ENCODE peak calls at places on chromosomes 1 and 21, in four cellular contexts. O is activated CD4-positive, CD25-positive, alpha-beta regulatory T cell; Q is left ventricle myocardium inferior; K is GM12864. V is an unnamed sample.

GRCh38 chr1:109776911-109777310 is 13.2 kb upstream of the EPS8L3 start:
- DNase-seq in K (peak), Q (peak), O (peak), V (peak)

GRCh38 chr1:53678507-53678906 is 60.5 kb downstream of the GLIS1 start:
- DNase-seq in K (no peak), Q (peak), O (no peak), V (no peak)

GRCh38 chr1:67755619-67756018 is 70.6 kb downstream of the GADD45A start:
- DNase-seq in Q (no peak), O (no peak), K (no peak), V (no peak)

GRCh38 chr1:54715493-54716298 is at the start of gene TTC4:
- DNase-seq in K (peak), O (peak), Q (peak), V (peak)

GRCh38 chr21:38993561-38993960 is 187.8 kb downstream of the ETS2 start:
- DNase-seq in K (no peak), Q (no peak), O (no peak), V (no peak)

GRCh38 chr21:29232601-29233541 is 65.9 kb upstream of the BACH1 start:
- DNase-seq in Q (no peak), O (no peak), K (no peak), V (no peak)

GRCh38 chr1:180636138-180636537 is 4.3 kb downstream of the XPR1 start:
- DNase-seq in K (no peak), O (no peak), Q (no peak), V (no peak)

GRCh38 chr1:2984399-2985061 is 36.7 kb upstream of the ACTRT2 start:
- DNase-seq in K (no peak), O (no peak), Q (peak), V (no peak)

GRCh38 chr1:153541641-153542569 is 1.2 kb upstream of the S100A5 start:
- DNase-seq in O (no peak), Q (no peak), K (no peak), V (no peak)

GRCh38 chr1:6248161-6248776 is 4.3 kb downstream of the HES3 start:
- DNase-seq in O (no peak), Q (no peak), K (no peak), V (no peak)

GRCh38 chr1:191498318-191498717 is 659.9 kb upstream of the RGS18 start:
- DNase-seq in K (no peak), O (no peak), Q (no peak), V (no peak)

GRCh38 chr1:21793104-21793503 is 10.2 kb upstream of the USP48 start:
- DNase-seq in Q (no peak), K (no peak), O (no peak), V (no peak)

GRCh38 chr21:44416193-44416592 is 39.1 kb upstream of the LRRC3 start:
- DNase-seq in K (no peak), Q (no peak), O (no peak), V (no peak)

GRCh38 chr21:34913786-34914185 is 135.3 kb downstream of the RUNX1 start:
- DNase-seq in Q (no peak), K (no peak), O (no peak), V (no peak)

GRCh38 chr1:68331117-68331865 is 99.0 kb upstream of the WLS start:
- DNase-seq in K (no peak), Q (no peak), O (no peak), V (no peak)

GRCh38 chr1:116218922-116219321 is 107.7 kb downstream of the MAB21L3 start:
- DNase-seq in O (no peak), Q (peak), K (no peak), V (no peak)

GRCh38 chr1:102182603-102183260 is 186.0 kb upstream of the OLFM3 start:
- DNase-seq in K (no peak), Q (no peak), O (no peak), V (no peak)

GRCh38 chr21:45818276-45818903 is 163.2 kb upstream of the COL6A1 start:
- DNase-seq in Q (no peak), K (peak), O (no peak), V (no peak)

GRCh38 chr1:23210351-23210785 is 6.9 kb downstream of the HTR1D start:
- DNase-seq in O (no peak), K (no peak), Q (no peak), V (no peak)

GRCh38 chr1:145961425-145962156 is 2.8 kb downstream of the ANKRD34A start:
- DNase-seq in Q (peak), K (no peak), O (peak), V (peak)

GRCh38 chr1:228011721-228012311 is 5.0 kb downstream of the WNT3A start:
- DNase-seq in O (no peak), K (no peak), Q (no peak), V (peak)

GRCh38 chr1:215056584-215056983 is 26.0 kb upstream of the KCNK2 start:
- DNase-seq in Q (no peak), O (no peak), K (no peak), V (no peak)

GRCh38 chr1:160127381-160127780 is 11.8 kb downstream of the ATP1A2 start:
- DNase-seq in O (no peak), Q (no peak), K (no peak), V (no peak)

GRCh38 chr1:196148367-196148970 is 459.8 kb downstream of the KCNT2 start:
- DNase-seq in K (no peak), O (no peak), Q (no peak), V (no peak)

GRCh38 chr21:36059823-36060158 is 535 bp downstream of the SETD4 start:
- DNase-seq in Q (peak), O (no peak), K (no peak), V (no peak)

GRCh38 chr1:159439422-159439821 is at the start of gene OR10J1:
- DNase-seq in K (no peak), Q (no peak), O (no peak), V (no peak)

GRCh38 chr1:50348449-50349241 is 74.6 kb downstream of the DMRTA2 start:
- DNase-seq in O (no peak), Q (no peak), K (peak), V (peak)

GRCh38 chr1:25802915-25803314 is 2.9 kb downstream of the SELENON start:
- DNase-seq in K (peak), Q (no peak), O (no peak), V (no peak)

GRCh38 chr1:157307491-157307890 is 169.3 kb upstream of the ETV3 start:
- DNase-seq in K (no peak), O (no peak), Q (no peak), V (no peak)

GRCh38 chr1:42176902-42177519 is 12.5 kb upstream of the GUCA2A start:
- DNase-seq in K (peak), O (no peak), Q (no peak), V (no peak)

GRCh38 chr1:41282679-41283317 is 40.7 kb upstream of the SCMH1 start:
- DNase-seq in K (no peak), O (no peak), Q (no peak), V (peak)

GRCh38 chr1:77545970-77546369 is 136.5 kb downstream of the ZZZ3 start:
- DNase-seq in O (no peak), Q (no peak), K (no peak), V (no peak)

GRCh38 chr1:65310078-65310587 is 790 bp downstream of the DNAJC6 start:
- DNase-seq in Q (peak), K (no peak), O (no peak), V (no peak)

GRCh38 chr1:152047954-152048640 is 11.3 kb upstream of the S100A11 start:
- DNase-seq in Q (peak), K (peak), O (peak), V (peak)

GRCh38 chr1:19011832-19012231 is 55.4 kb upstream of the IFFO2 start:
- DNase-seq in Q (no peak), K (no peak), O (no peak), V (no peak)

GRCh38 chr1:173603056-173603591 is at the start of gene SLC9C2:
- DNase-seq in O (no peak), Q (no peak), K (no peak), V (no peak)

GRCh38 chr1:8815582-8816285 is 1.7 kb downstream of the RERE start:
- DNase-seq in Q (no peak), O (no peak), K (no peak), V (no peak)

GRCh38 chr1:113917400-113918082 is 11.6 kb upstream of the HIPK1 start:
- DNase-seq in Q (no peak), O (no peak), K (no peak), V (no peak)